ENCODE peak calls at places on chromosome 10, in nine cellular contexts. One of them, this sample, is unnamed.
A peak's percentile ranks its signal among the peaks of the same experiment; 100 is the strongest.

GRCh38 chr10:46031648-46032532 is 1.5 kb upstream of the NCOA4 start:
- DNase-seq in H54: no peak
- DNase-seq in foreskin fibroblast: no peak
- DNase-seq in left cardiac atrium: no peak
- DNase-seq in T-helper 1 cell: no peak
- DNase-seq in cardiac fibroblast: no peak
- DNase-seq in activated CD8-positive, alpha-beta T cell treated with anti-CD3 and anti-CD28 coated beads for 36 hours: no peak
- DNase-seq in AG09319: no peak
- DNase-seq in hypothalamus: no peak
- DNase-seq in this sample: no peak

GRCh38 chr10:95440756-95441546 is 120.2 kb downstream of the SORBS1 start:
- DNase-seq in H54: no peak
- DNase-seq in left cardiac atrium: no peak
- DNase-seq in activated CD8-positive, alpha-beta T cell treated with anti-CD3 and anti-CD28 coated beads for 36 hours: peak; percentile 44
- DNase-seq in hypothalamus: no peak
- DNase-seq in cardiac fibroblast: peak; percentile 20
- DNase-seq in foreskin fibroblast: no peak
- DNase-seq in AG09319: no peak
- DNase-seq in T-helper 1 cell: peak; percentile 10
- DNase-seq in this sample: no peak

GRCh38 chr10:28839600-28840007 is 162.3 kb downstream of the BAMBI start:
- DNase-seq in cardiac fibroblast: peak; percentile 87
- DNase-seq in T-helper 1 cell: no peak
- DNase-seq in AG09319: no peak
- DNase-seq in left cardiac atrium: peak; percentile 57
- DNase-seq in activated CD8-positive, alpha-beta T cell treated with anti-CD3 and anti-CD28 coated beads for 36 hours: no peak
- DNase-seq in H54: no peak
- DNase-seq in foreskin fibroblast: no peak
- DNase-seq in hypothalamus: no peak
- DNase-seq in this sample: no peak

GRCh38 chr10:8416192-8416701 is 361.8 kb downstream of the GATA3 start:
- DNase-seq in T-helper 1 cell: peak; percentile 30
- DNase-seq in AG09319: no peak
- DNase-seq in activated CD8-positive, alpha-beta T cell treated with anti-CD3 and anti-CD28 coated beads for 36 hours: peak; percentile 67
- DNase-seq in foreskin fibroblast: no peak
- DNase-seq in cardiac fibroblast: no peak
- DNase-seq in H54: no peak
- DNase-seq in hypothalamus: no peak
- DNase-seq in left cardiac atrium: no peak
- DNase-seq in this sample: no peak

GRCh38 chr10:112953760-112954159 is 3.7 kb downstream of the TCF7L2 start:
- DNase-seq in T-helper 1 cell: no peak
- DNase-seq in cardiac fibroblast: peak; percentile 71
- DNase-seq in hypothalamus: no peak
- DNase-seq in AG09319: no peak
- DNase-seq in left cardiac atrium: no peak
- DNase-seq in activated CD8-positive, alpha-beta T cell treated with anti-CD3 and anti-CD28 coated beads for 36 hours: no peak
- DNase-seq in foreskin fibroblast: peak; percentile 49
- DNase-seq in H54: no peak
- DNase-seq in this sample: no peak

GRCh38 chr10:19815478-19816419 is 483 bp upstream of the PLXDC2 start:
- DNase-seq in hypothalamus: peak; percentile 61
- DNase-seq in H54: peak; percentile 17
- DNase-seq in AG09319: no peak
- DNase-seq in activated CD8-positive, alpha-beta T cell treated with anti-CD3 and anti-CD28 coated beads for 36 hours: peak; percentile 4
- DNase-seq in cardiac fibroblast: peak; percentile 87
- DNase-seq in foreskin fibroblast: no peak
- DNase-seq in left cardiac atrium: peak; percentile 81
- DNase-seq in T-helper 1 cell: no peak
- DNase-seq in this sample: peak; percentile 91

GRCh38 chr10:27341001-27341400 is 100.4 kb upstream of the ACBD5 start:
- DNase-seq in left cardiac atrium: no peak
- DNase-seq in hypothalamus: no peak
- DNase-seq in H54: no peak
- DNase-seq in foreskin fibroblast: no peak
- DNase-seq in AG09319: no peak
- DNase-seq in cardiac fibroblast: no peak
- DNase-seq in T-helper 1 cell: no peak
- DNase-seq in activated CD8-positive, alpha-beta T cell treated with anti-CD3 and anti-CD28 coated beads for 36 hours: no peak
- DNase-seq in this sample: peak; percentile 49

GRCh38 chr10:15231403-15231802 is 62.9 kb upstream of the NMT2 start:
- DNase-seq in activated CD8-positive, alpha-beta T cell treated with anti-CD3 and anti-CD28 coated beads for 36 hours: no peak
- DNase-seq in AG09319: no peak
- DNase-seq in T-helper 1 cell: no peak
- DNase-seq in foreskin fibroblast: no peak
- DNase-seq in left cardiac atrium: no peak
- DNase-seq in hypothalamus: no peak
- DNase-seq in cardiac fibroblast: no peak
- DNase-seq in H54: no peak
- DNase-seq in this sample: no peak

GRCh38 chr10:64182671-64183070 is 661.5 kb downstream of the REEP3 start:
- DNase-seq in AG09319: no peak
- DNase-seq in left cardiac atrium: no peak
- DNase-seq in T-helper 1 cell: no peak
- DNase-seq in activated CD8-positive, alpha-beta T cell treated with anti-CD3 and anti-CD28 coated beads for 36 hours: no peak
- DNase-seq in hypothalamus: no peak
- DNase-seq in cardiac fibroblast: no peak
- DNase-seq in H54: no peak
- DNase-seq in foreskin fibroblast: no peak
- DNase-seq in this sample: no peak

GRCh38 chr10:114611617-114612016 is 46.5 kb downstream of the ABLIM1 start:
- DNase-seq in foreskin fibroblast: no peak
- DNase-seq in AG09319: no peak
- DNase-seq in hypothalamus: no peak
- DNase-seq in cardiac fibroblast: no peak
- DNase-seq in left cardiac atrium: no peak
- DNase-seq in T-helper 1 cell: no peak
- DNase-seq in H54: no peak
- DNase-seq in activated CD8-positive, alpha-beta T cell treated with anti-CD3 and anti-CD28 coated beads for 36 hours: no peak
- DNase-seq in this sample: no peak

GRCh38 chr10:17201165-17202013 is at the start of gene TRDMT1:
- DNase-seq in activated CD8-positive, alpha-beta T cell treated with anti-CD3 and anti-CD28 coated beads for 36 hours: peak; percentile 85
- DNase-seq in AG09319: peak; percentile 74
- DNase-seq in foreskin fibroblast: peak; percentile 92
- DNase-seq in left cardiac atrium: peak; percentile 91
- DNase-seq in hypothalamus: peak; percentile 86
- DNase-seq in H54: peak; percentile 53
- DNase-seq in cardiac fibroblast: peak; percentile 96
- DNase-seq in T-helper 1 cell: peak; percentile 81
- DNase-seq in this sample: peak; percentile 88

GRCh38 chr10:13637303-13637856 is 50.6 kb downstream of the PRPF18 start:
- DNase-seq in H54: no peak
- DNase-seq in activated CD8-positive, alpha-beta T cell treated with anti-CD3 and anti-CD28 coated beads for 36 hours: no peak
- DNase-seq in T-helper 1 cell: no peak
- DNase-seq in AG09319: no peak
- DNase-seq in left cardiac atrium: no peak
- DNase-seq in hypothalamus: no peak
- DNase-seq in cardiac fibroblast: no peak
- DNase-seq in foreskin fibroblast: no peak
- DNase-seq in this sample: no peak

GRCh38 chr10:132463333-132464255 is 66.6 kb downstream of the PWWP2B start:
- DNase-seq in left cardiac atrium: peak; percentile 33
- DNase-seq in cardiac fibroblast: no peak
- DNase-seq in foreskin fibroblast: no peak
- DNase-seq in activated CD8-positive, alpha-beta T cell treated with anti-CD3 and anti-CD28 coated beads for 36 hours: no peak
- DNase-seq in H54: no peak
- DNase-seq in T-helper 1 cell: no peak
- DNase-seq in hypothalamus: no peak
- DNase-seq in AG09319: no peak
- DNase-seq in this sample: no peak

GRCh38 chr10:107546986-107547385 is 382.5 kb upstream of the SORCS1 start:
- DNase-seq in AG09319: no peak
- DNase-seq in foreskin fibroblast: no peak
- DNase-seq in left cardiac atrium: no peak
- DNase-seq in hypothalamus: no peak
- DNase-seq in T-helper 1 cell: no peak
- DNase-seq in cardiac fibroblast: no peak
- DNase-seq in H54: no peak
- DNase-seq in activated CD8-positive, alpha-beta T cell treated with anti-CD3 and anti-CD28 coated beads for 36 hours: no peak
- DNase-seq in this sample: no peak

GRCh38 chr10:102413053-102413705 is 5.4 kb downstream of the PSD start:
- DNase-seq in hypothalamus: no peak
- DNase-seq in cardiac fibroblast: peak; percentile 56
- DNase-seq in T-helper 1 cell: no peak
- DNase-seq in AG09319: no peak
- DNase-seq in left cardiac atrium: no peak
- DNase-seq in H54: peak; percentile 72
- DNase-seq in activated CD8-positive, alpha-beta T cell treated with anti-CD3 and anti-CD28 coated beads for 36 hours: peak; percentile 81
- DNase-seq in foreskin fibroblast: no peak
- DNase-seq in this sample: no peak

GRCh38 chr10:30505543-30506298 is 71.7 kb downstream of the MAP3K8 start:
- DNase-seq in cardiac fibroblast: no peak
- DNase-seq in activated CD8-positive, alpha-beta T cell treated with anti-CD3 and anti-CD28 coated beads for 36 hours: no peak
- DNase-seq in T-helper 1 cell: no peak
- DNase-seq in H54: no peak
- DNase-seq in foreskin fibroblast: no peak
- DNase-seq in AG09319: no peak
- DNase-seq in hypothalamus: no peak
- DNase-seq in left cardiac atrium: no peak
- DNase-seq in this sample: no peak

GRCh38 chr10:16944961-16945360 is 127.7 kb upstream of the RSU1 start:
- DNase-seq in activated CD8-positive, alpha-beta T cell treated with anti-CD3 and anti-CD28 coated beads for 36 hours: no peak
- DNase-seq in AG09319: no peak
- DNase-seq in cardiac fibroblast: peak; percentile 8
- DNase-seq in left cardiac atrium: no peak
- DNase-seq in foreskin fibroblast: no peak
- DNase-seq in H54: no peak
- DNase-seq in T-helper 1 cell: no peak
- DNase-seq in hypothalamus: no peak
- DNase-seq in this sample: no peak

GRCh38 chr10:129020621-129021020 is 446.4 kb upstream of the MGMT start:
- DNase-seq in AG09319: no peak
- DNase-seq in left cardiac atrium: no peak
- DNase-seq in T-helper 1 cell: no peak
- DNase-seq in activated CD8-positive, alpha-beta T cell treated with anti-CD3 and anti-CD28 coated beads for 36 hours: no peak
- DNase-seq in hypothalamus: no peak
- DNase-seq in cardiac fibroblast: peak; percentile 67
- DNase-seq in H54: no peak
- DNase-seq in foreskin fibroblast: no peak
- DNase-seq in this sample: no peak

GRCh38 chr10:47092822-47093221 is 181.6 kb downstream of the PTPN20 start:
- DNase-seq in hypothalamus: no peak
- DNase-seq in AG09319: no peak
- DNase-seq in T-helper 1 cell: no peak
- DNase-seq in H54: no peak
- DNase-seq in foreskin fibroblast: no peak
- DNase-seq in left cardiac atrium: peak; percentile 47
- DNase-seq in cardiac fibroblast: no peak
- DNase-seq in activated CD8-positive, alpha-beta T cell treated with anti-CD3 and anti-CD28 coated beads for 36 hours: no peak
- DNase-seq in this sample: peak; percentile 77

GRCh38 chr10:15120523-15120922 is 23.4 kb downstream of the RPP38 start:
- DNase-seq in foreskin fibroblast: peak; percentile 45
- DNase-seq in T-helper 1 cell: no peak
- DNase-seq in AG09319: no peak
- DNase-seq in hypothalamus: no peak
- DNase-seq in left cardiac atrium: no peak
- DNase-seq in H54: peak; percentile 32
- DNase-seq in activated CD8-positive, alpha-beta T cell treated with anti-CD3 and anti-CD28 coated beads for 36 hours: no peak
- DNase-seq in cardiac fibroblast: peak; percentile 70
- DNase-seq in this sample: no peak

This sample was measured in thyroid gland.